ENCODE peak calls at places on chromosomes 11 and 22, in six cellular contexts. I is PC-9; H is CD8-positive, alpha-beta T cell; G is psoas muscle; C is fibroblast of lung; B is ovary. P is an unnamed sample. For H3K36me3, the result is how much of the 10 kb centered on the place peaks cover.

GRCh38 chr11:122751298-122752070 is 86.8 kb upstream of the CRTAM start:
- DNase-seq in I (no peak), B (no peak), H (no peak), G (no peak), C (peak), P (no peak)

GRCh38 chr11:115247953-115248352 is 256.3 kb downstream of the CADM1 start:
- DNase-seq in H (no peak), C (no peak), G (no peak), I (no peak), B (no peak), P (no peak)

GRCh38 chr22:24584871-24585411 is 7.9 kb downstream of the LRRC75B start:
- DNase-seq in C (no peak), I (no peak), H (no peak), B (no peak), G (no peak), P (no peak)

GRCh38 chr11:94201004-94201465 is 72.4 kb downstream of the PANX1 start:
- DNase-seq in I (no peak), B (no peak), H (no peak), G (no peak), C (peak), P (no peak)

GRCh38 chr11:9850224-9850895 is 186.5 kb downstream of the SWAP70 start:
- DNase-seq in H (no peak), G (no peak), I (no peak), B (no peak), C (no peak), P (no peak)

GRCh38 chr11:72904016-72904415 is 89.8 kb downstream of the ATG16L2 start:
- DNase-seq in C (no peak), G (no peak), H (no peak), B (no peak), I (no peak), P (no peak)

GRCh38 chr11:24509114-24509513 is 12.3 kb downstream of the LUZP2 start:
- DNase-seq in C (peak), I (no peak), H (no peak), B (no peak), G (no peak), P (no peak)

GRCh38 chr11:92540113-92540512 is 315.5 kb downstream of the FAT3 start:
- DNase-seq in G (no peak), C (no peak), H (no peak), I (no peak), B (no peak), P (no peak)

GRCh38 chr11:32510039-32510438 is 73.6 kb upstream of the EIF3M start:
- DNase-seq in H (no peak), G (no peak), B (no peak), I (no peak), C (no peak), P (no peak)

GRCh38 chr11:25766332-25767015 is 565.5 kb upstream of the ANO3 start:
- DNase-seq in B (no peak), H (no peak), C (no peak), G (no peak), I (no peak), P (no peak)

GRCh38 chr11:82872377-82873150 is 27.7 kb downstream of the PRCP start:
- DNase-seq in C (no peak), I (no peak), H (no peak), B (no peak), G (no peak), P (no peak)

GRCh38 chr22:48004038-48004437 is 1241.6 kb downstream of the TBC1D22A start:
- DNase-seq in G (no peak), H (no peak), B (no peak), I (no peak), C (no peak), P (no peak)

GRCh38 chr11:113281052-113281725 is 33.2 kb upstream of the TTC12 start:
- DNase-seq in I (no peak), H (no peak), G (no peak), B (no peak), C (no peak), P (no peak)

GRCh38 chr11:1138053-1138452 is 19.7 kb upstream of the MUC5AC start:
- DNase-seq in G (no peak), H (no peak), I (no peak), C (peak), B (no peak), P (no peak)

GRCh38 chr11:36115378-36115801 is 171.5 kb downstream of the LDLRAD3 start:
- DNase-seq in G (no peak), H (no peak), B (no peak), I (no peak), C (no peak), P (no peak)

GRCh38 chr11:1232328-1233321 is 9.8 kb downstream of the MUC5B start:
- DNase-seq in I (no peak), G (peak), B (no peak), H (no peak), C (no peak), P (no peak)

GRCh38 chr11:72422414-72422813 is 11.9 kb downstream of the CLPB start:
- DNase-seq in B (no peak), C (no peak), G (no peak), I (no peak), H (no peak), P (no peak)

GRCh38 chr22:26756675-26757293 is 99.4 kb downstream of the MIAT start:
- DNase-seq in H (no peak), G (peak), C (peak), I (peak), B (peak), P (peak)

GRCh38 chr22:25563757-25564319 is 637 bp upstream of the GRK3 start:
- DNase-seq in H (no peak), G (no peak), B (peak), C (no peak), I (no peak), P (no peak)

GRCh38 chr22:50277761-50278160 is 7.6 kb upstream of the MAPK11 start:
- DNase-seq in C (no peak), G (no peak), H (no peak), B (no peak), I (no peak), P (no peak)

GRCh38 chr22:50274311-50274710 is 4.1 kb upstream of the MAPK11 start:
- DNase-seq in G (peak), C (peak), I (peak), H (no peak), B (no peak), P (no peak)

GRCh38 chr22:50278461-50278860 is 8.3 kb upstream of the MAPK11 start:
- DNase-seq in I (no peak), B (no peak), H (no peak), C (no peak), G (no peak), P (no peak)

GRCh38 chr22:50275181-50276055 is 5.2 kb upstream of the MAPK11 start:
- DNase-seq in H (no peak), G (no peak), C (no peak), B (no peak), I (no peak), P (no peak)

GRCh38 chr22:50276143-50276542 is 6.0 kb upstream of the MAPK11 start:
- DNase-seq in G (peak), I (no peak), C (peak), B (no peak), H (no peak), P (no peak)
- H3K36me3 ChIP-seq in G (under half), I (half or more), C (half or more), B (under half), H (under half), P (half or more)

GRCh38 chr11:29712616-29713015 is 304.2 kb downstream of the KCNA4 start:
- DNase-seq in G (no peak), I (no peak), C (no peak), B (no peak), H (no peak), P (no peak)

GRCh38 chr11:29707924-29708323 is 308.9 kb downstream of the KCNA4 start:
- DNase-seq in B (no peak), H (no peak), G (no peak), I (no peak), C (no peak), P (no peak)

GRCh38 chr11:29713831-29714320 is 303.0 kb downstream of the KCNA4 start:
- DNase-seq in H (no peak), G (no peak), C (no peak), I (no peak), B (no peak), P (no peak)
- TF ChIP-seq CTCF in H (no peak), G (no peak), C (no peak), I (no peak), B (no peak), P (no peak)

DNA sequence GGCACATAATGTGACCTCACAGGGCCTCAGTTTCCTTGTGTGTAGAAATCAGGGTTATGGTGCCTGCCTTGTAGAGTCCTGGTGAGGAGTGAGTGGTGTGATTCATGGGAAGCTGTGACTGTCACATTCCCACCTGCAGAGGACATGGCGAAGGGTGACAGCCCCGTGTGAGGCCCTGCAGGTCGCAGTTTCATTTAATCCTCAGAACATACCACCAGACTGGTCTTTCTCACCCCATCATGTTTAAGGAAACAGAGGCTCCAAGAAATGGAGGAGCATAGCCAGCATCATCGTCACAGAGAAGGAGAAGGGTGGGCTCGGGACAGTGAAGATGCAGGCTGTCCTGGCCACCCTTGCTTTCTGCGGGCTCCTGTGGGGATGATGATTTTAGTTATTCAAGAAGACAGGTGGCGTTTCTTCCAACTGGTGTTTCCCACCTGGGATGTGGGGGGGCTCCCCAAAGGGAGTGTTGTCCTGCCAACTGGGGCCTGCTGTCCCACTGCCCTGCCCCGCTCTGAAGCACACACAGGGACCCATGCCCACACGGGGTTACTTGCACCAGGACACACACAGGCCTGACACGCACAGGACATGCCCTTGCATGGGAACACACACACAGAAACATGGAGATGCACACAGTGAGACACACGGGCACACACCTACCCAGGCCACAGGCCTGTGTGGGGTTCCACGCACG is 100.2 kb downstream of the BCR start:
- DNase-seq in H (no peak), C (no peak), B (no peak), I (no peak), G (no peak), P (no peak)
- H3K36me3 ChIP-seq in H (under half), C (under half), B (under half), I (under half), G (under half), P (under half)

DNA sequence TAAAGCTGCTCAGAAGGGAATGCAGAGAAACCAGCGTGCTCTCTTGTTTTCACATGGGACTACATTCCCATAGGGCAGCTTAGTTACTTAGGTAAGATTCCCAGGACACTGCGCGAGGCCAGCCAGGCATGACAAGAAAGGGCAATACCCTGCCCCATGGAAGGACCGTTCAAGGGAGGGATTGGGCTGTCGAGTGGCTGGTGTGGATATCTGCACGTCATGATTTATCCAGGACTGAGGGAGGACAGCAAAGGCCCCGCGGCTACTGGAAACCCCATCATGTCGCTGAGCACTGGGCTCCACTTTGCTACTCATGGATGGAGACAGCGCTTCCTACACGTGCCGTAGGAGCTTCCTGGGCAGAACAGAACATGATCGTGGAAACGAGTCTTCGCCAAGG is 169.4 kb downstream of the OPCML start:
- DNase-seq in C (no peak), H (no peak), G (no peak), I (no peak), B (no peak), P (no peak)
- TF ChIP-seq CTCF in C (no peak), H (no peak), G (no peak), I (no peak), B (no peak), P (no peak)

DNA sequence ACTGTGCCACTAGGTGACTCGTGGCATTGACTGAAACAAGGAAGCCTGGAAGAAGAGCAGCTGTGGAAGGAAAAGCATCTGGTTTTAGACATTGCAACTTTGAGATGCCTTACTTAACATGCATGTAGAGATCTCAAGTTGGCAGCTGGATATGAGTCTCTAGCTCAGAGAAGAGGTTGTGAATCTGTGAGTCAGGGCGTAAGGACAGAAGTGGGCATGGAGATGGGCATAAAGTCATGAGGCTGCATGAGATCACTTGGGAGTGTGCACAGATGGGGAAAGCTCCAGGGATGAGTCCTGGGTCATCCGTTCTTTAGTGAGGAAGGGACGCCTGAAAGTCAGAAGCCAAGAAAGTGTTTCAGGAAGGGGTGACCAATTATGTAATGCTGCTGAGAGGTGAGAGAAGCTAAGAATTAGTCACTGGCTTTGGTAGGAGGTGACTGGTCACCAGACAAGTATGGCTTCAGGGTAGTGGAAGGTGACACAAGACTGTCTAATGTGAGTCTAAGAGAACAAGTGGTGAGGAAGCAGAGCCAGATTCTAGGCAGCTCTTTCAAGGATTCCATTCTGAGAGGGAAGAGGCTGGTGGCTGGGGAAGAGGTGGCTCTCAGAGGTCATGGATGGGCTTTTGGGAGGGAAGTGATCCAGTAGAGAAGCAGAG is 6.7 kb downstream of the ACP2 start:
- DNase-seq in H (no peak), C (peak), B (no peak), G (no peak), I (no peak), P (no peak)
- H3K36me3 ChIP-seq in H (under half), C (under half), B (under half), G (under half), I (under half), P (half or more)

GRCh38 chr11:75442161-75442885 is 9.3 kb upstream of the KLHL35 start:
- DNase-seq in H (no peak), C (no peak), G (no peak), I (no peak), B (no peak), P (no peak)
- TF ChIP-seq CTCF in H (no peak), C (no peak), G (no peak), I (no peak), B (no peak), P (no peak)

GRCh38 chr11:118524757-118525465 is 2.4 kb upstream of the TTC36 start:
- DNase-seq in C (peak), G (no peak), I (no peak), B (no peak), H (no peak), P (no peak)

GRCh38 chr11:118521892-118522311 is 5.4 kb upstream of the TTC36 start:
- DNase-seq in I (no peak), C (no peak), G (no peak), B (no peak), H (no peak), P (no peak)

GRCh38 chr11:118519549-118519948 is 7.7 kb upstream of the TTC36 start:
- DNase-seq in C (no peak), G (no peak), I (no peak), H (no peak), B (no peak), P (no peak)

GRCh38 chr11:118524356-118524755 is 2.9 kb upstream of the TTC36 start:
- DNase-seq in H (no peak), B (no peak), C (no peak), I (no peak), G (no peak), P (no peak)

DNA sequence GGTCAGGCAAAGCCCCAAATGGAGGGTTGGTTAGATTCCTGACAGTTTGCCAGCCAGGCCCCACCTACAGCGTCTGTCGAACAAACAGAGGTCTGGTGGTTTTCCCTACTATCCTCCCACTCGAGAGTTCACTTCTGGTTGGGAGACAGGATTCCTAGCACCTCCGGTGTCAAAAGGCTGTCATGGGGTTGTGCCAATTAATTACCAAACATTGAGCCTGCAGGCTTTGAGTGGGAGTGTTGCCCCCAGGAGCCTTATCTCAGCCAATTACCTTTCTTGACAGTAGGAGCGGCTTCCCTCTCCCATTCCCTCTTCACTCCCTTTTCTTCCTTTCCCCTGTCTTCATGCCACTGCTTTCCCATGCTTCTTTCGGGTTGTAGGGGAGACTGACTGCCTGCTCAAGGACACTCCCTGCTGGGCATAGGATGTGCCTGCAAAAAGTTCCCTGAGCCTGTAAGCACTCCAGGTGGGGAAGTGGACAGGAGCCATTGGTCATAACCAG is 4.7 kb upstream of the TTC36 start:
- DNase-seq in H (no peak), B (no peak), I (no peak), C (peak), G (no peak), P (no peak)
- H3K36me3 ChIP-seq in H (under half), B (under half), I (under half), C (under half), G (under half), P (under half)

GRCh38 chr11:124633355-124633754 is 10.7 kb downstream of the TBRG1 start:
- DNase-seq in G (no peak), H (no peak), B (no peak), C (no peak), I (no peak), P (no peak)
- TF ChIP-seq CTCF in G (no peak), H (no peak), B (no peak), C (peak), I (peak), P (peak)

GRCh38 chr11:79427126-79427525 is 13.7 kb downstream of the TENM4 start:
- DNase-seq in G (no peak), H (no peak), B (no peak), C (no peak), I (no peak), P (no peak)
- H3K36me3 ChIP-seq in G (under half), H (under half), B (under half), C (under half), I (under half), P (under half)

GRCh38 chr11:45017329-45017728 is 66.6 kb upstream of the TP53I11 start:
- DNase-seq in C (no peak), I (no peak), H (no peak), G (no peak), B (no peak), P (no peak)
- TF ChIP-seq CTCF in C (no peak), I (peak), H (no peak), G (no peak), B (no peak), P (no peak)

P was measured in thoracic aorta.